ENCODE peak calls at places on chromosomes 12 and 14, in four cellular contexts. T, S, I and C are unnamed samples.

GRCh38 chr14:74080820-74081460 is 3.3 kb downstream of the ALDH6A1 start:
- DNase-seq in T (no peak), S (no peak), I (no peak), C (no peak)

GRCh38 chr14:43399289-43399688 is 1107.8 kb downstream of the FSCB start:
- DNase-seq in T (no peak), S (no peak), I (no peak), C (no peak)

GRCh38 chr12:1842183-1842904 is 22.0 kb downstream of the LRTM2 start:
- DNase-seq in T (no peak), S (no peak), I (peak), C (no peak)

GRCh38 chr12:75883241-75883640 is 148.3 kb downstream of the PHLDA1 start:
- DNase-seq in T (no peak), S (no peak), I (no peak), C (no peak)

GRCh38 chr12:57627504-57628279 is 5.3 kb downstream of the B4GALNT1 start:
- DNase-seq in T (no peak), S (no peak), I (peak), C (no peak)

GRCh38 chr12:14256555-14257169 is 108.8 kb upstream of the ATF7IP start:
- DNase-seq in T (peak), S (peak), I (peak), C (no peak)

GRCh38 chr12:53999596-54000104 is 311 bp upstream of the HOXC9 start:
- DNase-seq in T (no peak), S (no peak), I (no peak), C (no peak)

GRCh38 chr12:77999074-77999715 is 168.5 kb downstream of the NAV3 start:
- DNase-seq in T (no peak), S (no peak), I (no peak), C (no peak)

GRCh38 chr12:118015944-118016343 is 559 bp upstream of the RFC5 start:
- DNase-seq in T (no peak), S (no peak), I (no peak), C (no peak)

GRCh38 chr14:105201928-105202513 is 20.9 kb upstream of the NUDT14 start:
- DNase-seq in T (no peak), S (no peak), I (no peak), C (no peak)

GRCh38 chr14:104367811-104368750 is 211.5 kb upstream of the C14orf180 start:
- DNase-seq in T (no peak), S (no peak), I (peak), C (no peak)

DNA sequence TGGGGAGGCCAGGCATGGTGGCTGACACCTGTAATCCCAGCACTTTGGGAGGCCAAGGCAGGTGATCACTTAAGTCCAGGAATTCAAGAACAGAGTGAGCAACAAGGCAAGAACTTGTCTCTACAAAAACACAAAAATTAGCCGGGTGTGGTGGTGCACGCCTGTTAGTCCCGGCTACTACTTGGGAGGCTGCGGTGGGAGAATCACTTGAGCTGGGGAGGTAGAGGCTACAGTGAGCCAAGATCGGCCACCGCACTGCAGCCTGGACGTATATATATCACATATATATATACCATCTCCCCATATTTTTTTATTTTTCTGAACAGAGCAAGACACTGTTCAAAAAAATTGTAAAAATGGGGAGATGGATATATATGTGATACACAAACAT is 19.5 kb downstream of the CKAP4 start:
- DNase-seq in T (no peak), S (no peak), I (no peak), C (no peak)
- H3K27ac ChIP-seq in T (no peak), S (no peak), I (no peak), C (no peak)

DNA sequence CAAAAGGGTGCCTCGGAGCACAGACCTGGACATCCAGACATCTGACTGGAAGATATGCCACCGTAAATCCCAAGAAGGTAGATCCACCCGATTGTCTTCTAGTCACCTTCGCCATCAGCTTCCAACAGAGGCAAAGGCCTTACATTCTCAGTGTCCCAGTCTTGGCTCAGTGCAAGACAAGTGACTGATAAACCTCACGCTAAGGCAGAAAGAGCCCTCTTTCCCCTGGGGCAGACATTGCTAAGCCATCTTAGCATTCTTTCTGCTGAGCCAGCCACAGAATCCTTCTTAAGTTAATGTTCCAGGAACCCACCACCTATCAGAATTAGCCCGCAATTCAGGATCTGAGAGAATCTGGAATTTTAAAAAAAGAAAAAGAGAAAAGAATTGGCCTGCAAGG is 4.3 kb upstream of the PLEKHG6 start:
- DNase-seq in T (no peak), S (no peak), I (no peak), C (no peak)
- H3K27ac ChIP-seq in T (no peak), S (no peak), I (no peak), C (no peak)

GRCh38 chr12:56010112-56010570 is 10.7 kb upstream of the IKZF4 start:
- DNase-seq in T (no peak), S (no peak), I (no peak), C (no peak)

GRCh38 chr12:56004211-56004610 is 7.1 kb downstream of the SUOX start:
- DNase-seq in T (no peak), S (no peak), I (no peak), C (no peak)

GRCh38 chr12:56011509-56012090 is 9.2 kb upstream of the IKZF4 start:
- DNase-seq in T (no peak), S (no peak), I (no peak), C (no peak)

GRCh38 chr12:56007148-56007891 is 10.2 kb downstream of the SUOX start:
- DNase-seq in T (peak), S (peak), I (peak), C (peak)

DNA sequence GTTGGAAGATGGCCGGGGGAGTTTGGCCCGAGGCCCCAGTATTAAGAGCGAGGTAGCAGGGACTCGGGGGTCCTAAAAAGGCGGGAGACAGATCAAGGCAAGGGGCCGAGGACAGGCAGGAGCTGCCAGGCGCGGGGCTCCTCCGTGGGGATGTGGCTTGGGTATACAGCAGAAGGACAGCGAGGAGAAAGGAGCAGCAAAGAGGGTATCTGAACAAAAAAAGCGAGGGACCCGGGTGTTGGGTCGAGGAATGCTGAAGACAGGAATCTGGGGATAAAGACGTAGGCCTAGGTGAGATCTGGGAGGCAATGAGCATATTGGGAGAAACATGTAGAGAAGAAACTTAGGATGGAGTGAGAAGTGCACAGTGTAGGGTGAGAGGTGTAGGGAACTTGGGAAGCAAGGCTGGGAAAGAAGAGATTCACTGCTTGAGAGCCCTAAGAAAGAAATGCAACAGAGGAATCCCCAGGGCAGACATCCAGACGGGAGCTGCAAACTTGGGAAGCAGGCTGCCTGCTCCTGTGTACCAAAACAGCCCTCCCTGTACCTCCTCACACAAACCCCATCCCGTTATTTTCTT is 10.9 kb downstream of the SUOX start:
- DNase-seq in T (no peak), S (no peak), I (no peak), C (no peak)
- H3K27ac ChIP-seq in T (peak), S (peak), I (peak), C (peak)

GRCh38 chr14:56131004-56131864 is 13.0 kb downstream of the PELI2 start:
- DNase-seq in T (no peak), S (no peak), I (no peak), C (no peak)
- H3K27ac ChIP-seq in T (peak), S (no peak), I (no peak), C (no peak)